ENCODE peak calls at places on chromosomes 12 and 14, in seven cellular contexts. One of them, this sample, is unnamed.

GRCh38 chr12:131573631-131574396 is 137.1 kb upstream of the SFSWAP start:
- DNase-seq in H1: no peak
- DNase-seq in GM12878: no peak
- DNase-seq in HepG2: no peak
- DNase-seq in HCT116: no peak
- DNase-seq in SK-N-SH: peak; percentile 62
- DNase-seq in K562: no peak
- DNase-seq in this sample: no peak

GRCh38 chr14:103879570-103880333 is 32.4 kb upstream of the PPP1R13B start:
- DNase-seq in HCT116: no peak
- DNase-seq in HepG2: peak; percentile 97
- DNase-seq in K562: peak; percentile 25
- DNase-seq in SK-N-SH: peak; percentile 51
- DNase-seq in GM12878: no peak
- DNase-seq in H1: no peak
- DNase-seq in this sample: no peak

GRCh38 chr14:40312296-40312695 is 880.1 kb upstream of the FBXO33 start:
- DNase-seq in GM12878: no peak
- DNase-seq in H1: no peak
- DNase-seq in SK-N-SH: no peak
- DNase-seq in HCT116: peak; percentile 58
- DNase-seq in HepG2: no peak
- DNase-seq in K562: no peak
- DNase-seq in this sample: no peak

GRCh38 chr14:101446387-101446969 is 114.8 kb upstream of the DIO3 start:
- DNase-seq in K562: no peak
- DNase-seq in HepG2: no peak
- DNase-seq in GM12878: no peak
- DNase-seq in H1: no peak
- DNase-seq in SK-N-SH: no peak
- DNase-seq in HCT116: no peak
- DNase-seq in this sample: no peak

GRCh38 chr14:63212776-63213500 is 8.7 kb downstream of the RHOJ start:
- DNase-seq in HCT116: no peak
- DNase-seq in SK-N-SH: no peak
- DNase-seq in HepG2: no peak
- DNase-seq in K562: no peak
- DNase-seq in H1: no peak
- DNase-seq in GM12878: no peak
- DNase-seq in this sample: no peak

GRCh38 chr12:124650912-124651311 is 83.5 kb upstream of the NCOR2 start:
- DNase-seq in HepG2: no peak
- DNase-seq in H1: no peak
- DNase-seq in HCT116: no peak
- DNase-seq in GM12878: no peak
- DNase-seq in SK-N-SH: no peak
- DNase-seq in K562: no peak
- DNase-seq in this sample: no peak

GRCh38 chr14:97077253-97077653 is 280.1 kb downstream of the VRK1 start:
- DNase-seq in SK-N-SH: peak; percentile 37
- DNase-seq in GM12878: peak; percentile 30
- DNase-seq in H1: no peak
- DNase-seq in HCT116: peak; percentile 61
- DNase-seq in K562: peak; percentile 37
- DNase-seq in HepG2: no peak
- DNase-seq in this sample: no peak

GRCh38 chr12:107736914-107737313 is 24.0 kb downstream of the PRDM4 start:
- DNase-seq in HCT116: no peak
- DNase-seq in K562: no peak
- DNase-seq in H1: no peak
- DNase-seq in GM12878: peak; percentile 57
- DNase-seq in SK-N-SH: no peak
- DNase-seq in HepG2: no peak
- DNase-seq in this sample: no peak

GRCh38 chr14:95460647-95461478 is 55.6 kb downstream of the SYNE3 start:
- DNase-seq in HCT116: peak; percentile 37
- DNase-seq in SK-N-SH: no peak
- DNase-seq in GM12878: no peak
- DNase-seq in H1: no peak
- DNase-seq in K562: no peak
- DNase-seq in HepG2: no peak
- DNase-seq in this sample: peak; percentile 52

GRCh38 chr14:63727736-63728728 is at the start of gene SGPP1:
- DNase-seq in HCT116: peak; percentile 76
- DNase-seq in GM12878: no peak
- DNase-seq in H1: no peak
- DNase-seq in K562: peak; percentile 90
- DNase-seq in HepG2: peak; percentile 65
- DNase-seq in SK-N-SH: peak; percentile 97
- DNase-seq in this sample: peak; percentile 71

GRCh38 chr14:69827560-69827959 is 30.5 kb upstream of the SLC10A1 start:
- DNase-seq in HepG2: no peak
- DNase-seq in HCT116: no peak
- DNase-seq in K562: no peak
- DNase-seq in H1: no peak
- DNase-seq in SK-N-SH: no peak
- DNase-seq in GM12878: no peak
- DNase-seq in this sample: no peak

GRCh38 chr14:85934123-85934885 is 404.4 kb downstream of the FLRT2 start:
- DNase-seq in H1: no peak
- DNase-seq in HCT116: no peak
- DNase-seq in K562: no peak
- DNase-seq in HepG2: peak; percentile 15
- DNase-seq in SK-N-SH: peak; percentile 10
- DNase-seq in GM12878: peak; percentile 66
- DNase-seq in this sample: peak; percentile 29

GRCh38 chr14:52051861-52052260 is 17.0 kb downstream of the NID2 start:
- DNase-seq in K562: no peak
- DNase-seq in H1: no peak
- DNase-seq in GM12878: no peak
- DNase-seq in HepG2: no peak
- DNase-seq in HCT116: no peak
- DNase-seq in SK-N-SH: no peak
- DNase-seq in this sample: no peak
- H3K4me2 ChIP-seq in K562: no peak overlapping the region
- H3K4me2 ChIP-seq in H1: no peak overlapping the region
- H3K4me2 ChIP-seq in GM12878: no peak overlapping the region
- H3K4me2 ChIP-seq in HepG2: no peak overlapping the region
- H3K4me2 ChIP-seq in HCT116: no peak overlapping the region
- H3K4me2 ChIP-seq in SK-N-SH: peak overlapping the region; percentile 16
- H3K4me2 ChIP-seq in this sample: no peak overlapping the region

DNA sequence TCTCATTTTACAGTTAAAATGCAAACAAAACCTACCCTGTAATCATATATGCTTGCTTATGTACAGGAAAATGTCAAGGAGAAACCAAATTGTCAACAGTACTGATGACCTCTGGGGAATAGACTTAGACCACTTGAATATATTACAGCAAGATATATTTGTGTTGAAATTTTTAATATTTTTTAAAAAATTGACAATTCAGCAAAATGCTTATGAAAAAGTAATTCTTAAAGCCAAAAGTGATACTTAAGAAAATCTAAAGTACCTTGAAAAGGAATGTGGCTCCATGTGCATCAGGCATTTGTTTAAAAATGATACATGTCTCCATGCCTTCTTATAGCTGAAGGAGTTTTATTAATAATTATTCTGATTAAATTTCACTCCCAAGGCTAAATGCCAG is 49.2 kb downstream of the PTPN21 start:
- DNase-seq in HepG2: no peak
- DNase-seq in GM12878: no peak
- DNase-seq in SK-N-SH: no peak
- DNase-seq in K562: no peak
- DNase-seq in H1: no peak
- DNase-seq in HCT116: no peak
- DNase-seq in this sample: no peak
- H3K9ac ChIP-seq in HepG2: no peak overlapping the region
- H3K9ac ChIP-seq in GM12878: no peak overlapping the region
- H3K9ac ChIP-seq in SK-N-SH: no peak overlapping the region
- H3K9ac ChIP-seq in K562: no peak overlapping the region
- H3K9ac ChIP-seq in H1: no peak overlapping the region
- H3K9ac ChIP-seq in HCT116: no peak overlapping the region
- H3K9ac ChIP-seq in this sample: no peak overlapping the region

GRCh38 chr14:28820677-28821076 is 54.1 kb downstream of the FOXG1 start:
- DNase-seq in H1: no peak
- DNase-seq in K562: no peak
- DNase-seq in GM12878: no peak
- DNase-seq in HepG2: no peak
- DNase-seq in HCT116: no peak
- DNase-seq in SK-N-SH: no peak
- DNase-seq in this sample: no peak

GRCh38 chr14:28821993-28822392 is 55.4 kb downstream of the FOXG1 start:
- DNase-seq in K562: no peak
- DNase-seq in GM12878: no peak
- DNase-seq in SK-N-SH: no peak
- DNase-seq in HCT116: no peak
- DNase-seq in H1: no peak
- DNase-seq in HepG2: no peak
- DNase-seq in this sample: no peak

DNA sequence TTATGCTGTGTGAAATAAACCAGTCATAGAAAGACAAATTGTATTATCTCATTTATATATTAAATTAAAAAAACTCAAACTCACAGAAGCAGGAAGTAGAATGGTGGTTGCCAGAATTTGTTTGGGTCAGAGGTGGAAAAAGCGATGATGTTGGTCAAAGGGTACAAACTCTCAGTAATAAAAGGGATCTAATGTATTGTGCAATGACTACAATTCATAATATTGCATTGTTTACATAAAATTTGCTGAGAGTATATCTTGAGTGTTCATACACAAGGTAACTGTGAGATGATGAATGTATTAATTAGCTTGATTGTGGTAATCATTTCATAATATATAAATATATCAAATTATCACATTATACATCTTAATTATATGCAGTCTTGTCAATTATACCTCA is 56.7 kb downstream of the FOXG1 start:
- DNase-seq in HCT116: no peak
- DNase-seq in K562: no peak
- DNase-seq in SK-N-SH: no peak
- DNase-seq in H1: no peak
- DNase-seq in HepG2: no peak
- DNase-seq in GM12878: no peak
- DNase-seq in this sample: no peak
- TF ChIP-seq MAX in HCT116: no peak
- TF ChIP-seq MAX in K562: no peak
- TF ChIP-seq MAX in SK-N-SH: no peak
- TF ChIP-seq MAX in H1: no peak
- TF ChIP-seq MAX in HepG2: no peak
- TF ChIP-seq MAX in GM12878: no peak
- TF ChIP-seq MAX in this sample: no peak

DNA sequence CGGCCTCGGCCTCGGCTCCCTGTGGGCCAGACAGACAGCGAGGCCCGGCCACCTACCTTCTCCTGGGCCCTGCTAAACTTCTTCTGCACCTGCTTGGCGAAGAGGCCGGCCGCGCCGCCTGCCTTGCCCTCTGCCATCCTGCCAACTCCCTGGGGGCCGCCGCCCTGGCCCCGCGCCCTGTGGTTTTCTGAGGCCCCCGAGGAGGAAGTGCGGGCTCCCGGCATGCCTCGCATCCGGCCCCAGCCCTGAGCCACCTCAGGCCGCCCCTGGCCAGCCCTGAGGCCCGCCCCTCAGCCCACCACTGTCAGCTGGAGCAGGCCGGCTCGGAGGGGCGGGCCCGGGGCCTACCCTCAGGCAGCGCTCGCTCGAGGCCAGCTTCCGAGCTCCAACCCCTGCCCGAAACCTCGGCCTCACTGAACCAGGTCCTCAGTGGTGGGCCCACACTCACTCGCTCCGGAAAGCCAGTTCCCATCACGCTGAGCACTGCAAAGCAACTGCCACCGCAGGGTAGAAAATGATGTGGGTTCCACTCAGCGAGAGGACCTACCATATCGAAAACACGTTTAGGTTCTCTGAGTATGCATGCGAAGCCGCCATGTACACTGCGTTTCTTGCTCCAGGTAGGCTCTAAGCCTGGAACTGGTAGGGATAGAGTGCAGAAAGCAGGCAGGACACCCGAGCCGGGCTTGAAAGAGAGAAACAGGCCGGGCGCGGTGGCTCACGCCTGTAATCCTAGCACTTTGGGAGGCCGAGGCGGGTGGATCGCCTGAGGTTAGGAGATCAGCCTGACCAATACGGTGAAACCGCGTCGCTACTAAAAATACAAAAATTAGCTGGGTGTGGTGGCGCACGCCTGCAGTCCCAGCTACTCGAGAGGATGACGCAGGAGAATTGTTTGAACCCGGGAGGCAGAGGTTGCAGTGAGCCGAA is at the start of gene BIN2:
- DNase-seq in K562: no peak
- DNase-seq in HCT116: no peak
- DNase-seq in HepG2: no peak
- DNase-seq in H1: no peak
- DNase-seq in GM12878: no peak
- DNase-seq in SK-N-SH: no peak
- DNase-seq in this sample: no peak
- H3K4me2 ChIP-seq in K562: no peak within 1 kb of the TSS
- H3K4me2 ChIP-seq in HCT116: no peak within 1 kb of the TSS
- H3K4me2 ChIP-seq in HepG2: no peak within 1 kb of the TSS
- H3K4me2 ChIP-seq in H1: no peak within 1 kb of the TSS
- H3K4me2 ChIP-seq in GM12878: peak within 1 kb of the TSS; percentile 89
- H3K4me2 ChIP-seq in SK-N-SH: no peak within 1 kb of the TSS
- H3K4me2 ChIP-seq in this sample: no peak within 1 kb of the TSS

GRCh38 chr12:7788316-7788689 is 899 bp upstream of the NANOG start:
- DNase-seq in SK-N-SH: no peak
- DNase-seq in GM12878: no peak
- DNase-seq in HCT116: no peak
- DNase-seq in H1: no peak
- DNase-seq in HepG2: no peak
- DNase-seq in K562: no peak
- DNase-seq in this sample: no peak

GRCh38 chr12:7782055-7782454 is 7.1 kb upstream of the NANOG start:
- DNase-seq in GM12878: no peak
- DNase-seq in SK-N-SH: no peak
- DNase-seq in HepG2: no peak
- DNase-seq in H1: no peak
- DNase-seq in HCT116: no peak
- DNase-seq in K562: no peak
- DNase-seq in this sample: no peak

DNA sequence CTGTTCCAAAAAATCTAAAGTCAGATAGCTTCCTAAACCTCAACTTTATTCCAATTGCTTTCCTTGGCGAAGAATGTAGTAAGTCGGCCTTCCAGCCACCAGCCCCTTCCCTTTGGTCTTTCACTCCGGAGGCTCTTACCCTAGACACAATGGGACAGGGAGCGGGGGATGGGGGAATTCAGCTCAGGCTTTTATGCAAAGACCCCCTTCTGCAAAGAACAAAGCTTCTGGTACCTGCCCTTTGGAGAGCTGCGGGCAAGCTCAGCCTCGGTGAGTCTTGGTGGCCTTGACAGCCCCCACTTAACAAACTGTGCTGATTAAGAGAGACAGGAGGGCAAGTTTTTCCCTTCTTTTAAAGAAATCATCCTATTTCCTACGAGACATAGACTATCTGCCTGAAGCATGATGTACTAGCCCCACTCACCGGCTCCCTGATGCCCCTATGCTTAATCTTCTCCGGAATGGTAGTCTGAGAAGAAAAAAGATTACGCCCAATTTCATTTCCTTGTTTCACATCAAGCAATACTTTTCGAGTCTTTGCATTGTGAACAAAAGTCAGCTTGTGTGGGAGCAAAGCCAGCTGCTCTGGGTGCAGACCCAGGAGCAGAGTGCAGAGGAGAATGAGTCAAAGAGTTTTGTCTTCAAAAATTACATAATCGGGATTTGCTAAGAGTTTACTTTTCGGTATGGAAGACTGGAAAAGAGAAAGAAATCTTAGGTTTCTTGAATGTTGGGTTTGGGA is 1.5 kb upstream of the NANOG start:
- DNase-seq in HepG2: peak; percentile 9
- DNase-seq in K562: no peak
- DNase-seq in HCT116: no peak
- DNase-seq in H1: peak; percentile 61
- DNase-seq in SK-N-SH: no peak
- DNase-seq in GM12878: no peak
- DNase-seq in this sample: no peak
- H3K9ac ChIP-seq in HepG2: no peak overlapping the region
- H3K9ac ChIP-seq in K562: no peak overlapping the region
- H3K9ac ChIP-seq in HCT116: no peak overlapping the region
- H3K9ac ChIP-seq in H1: no peak overlapping the region
- H3K9ac ChIP-seq in SK-N-SH: no peak overlapping the region
- H3K9ac ChIP-seq in GM12878: no peak overlapping the region
- H3K9ac ChIP-seq in this sample: no peak overlapping the region

This sample was measured in endothelial cell of umbilical vein.